ENCODE peak calls at places on chromosomes 5 and 9, in eight cellular contexts. One of them, this sample, is unnamed.

GRCh38 chr9:73869261-73869660 is 627.9 kb upstream of the RORB start:
- DNase-seq in naive thymus-derived CD4-positive, alpha-beta T cell: no peak
- DNase-seq in heart right ventricle: no peak
- DNase-seq in stomach: peak; percentile 27
- DNase-seq in K562: peak; percentile 8
- DNase-seq in CD8-positive, alpha-beta memory T cell: peak; percentile 14
- DNase-seq in colonic mucosa: no peak
- DNase-seq in upper lobe of right lung: no peak
- DNase-seq in this sample: peak; percentile 13

GRCh38 chr9:93378276-93378675 is 73.2 kb upstream of the FAM120A start:
- DNase-seq in stomach: no peak
- DNase-seq in naive thymus-derived CD4-positive, alpha-beta T cell: no peak
- DNase-seq in K562: no peak
- DNase-seq in colonic mucosa: no peak
- DNase-seq in CD8-positive, alpha-beta memory T cell: no peak
- DNase-seq in heart right ventricle: no peak
- DNase-seq in upper lobe of right lung: no peak
- DNase-seq in this sample: no peak

GRCh38 chr9:103364753-103365152 is 369.6 kb downstream of the CYLC2 start:
- DNase-seq in stomach: no peak
- DNase-seq in colonic mucosa: no peak
- DNase-seq in naive thymus-derived CD4-positive, alpha-beta T cell: no peak
- DNase-seq in heart right ventricle: no peak
- DNase-seq in upper lobe of right lung: no peak
- DNase-seq in K562: no peak
- DNase-seq in CD8-positive, alpha-beta memory T cell: no peak
- DNase-seq in this sample: no peak

GRCh38 chr5:66807743-66808142 is 211.6 kb downstream of the MAST4 start:
- DNase-seq in colonic mucosa: peak; percentile 28
- DNase-seq in naive thymus-derived CD4-positive, alpha-beta T cell: no peak
- DNase-seq in heart right ventricle: no peak
- DNase-seq in CD8-positive, alpha-beta memory T cell: no peak
- DNase-seq in stomach: no peak
- DNase-seq in upper lobe of right lung: no peak
- DNase-seq in K562: no peak
- DNase-seq in this sample: no peak

GRCh38 chr5:80206282-80206681 is 49.6 kb downstream of the SERINC5 start:
- DNase-seq in upper lobe of right lung: no peak
- DNase-seq in K562: no peak
- DNase-seq in naive thymus-derived CD4-positive, alpha-beta T cell: no peak
- DNase-seq in stomach: no peak
- DNase-seq in heart right ventricle: no peak
- DNase-seq in CD8-positive, alpha-beta memory T cell: no peak
- DNase-seq in colonic mucosa: no peak
- DNase-seq in this sample: no peak

GRCh38 chr5:181039961-181040915 is at the start of gene BTNL9:
- DNase-seq in upper lobe of right lung: no peak
- DNase-seq in colonic mucosa: no peak
- DNase-seq in CD8-positive, alpha-beta memory T cell: no peak
- DNase-seq in naive thymus-derived CD4-positive, alpha-beta T cell: no peak
- DNase-seq in stomach: no peak
- DNase-seq in K562: no peak
- DNase-seq in heart right ventricle: no peak
- DNase-seq in this sample: no peak

GRCh38 chr5:150055707-150056443 is 30.5 kb downstream of the CSF1R start:
- DNase-seq in colonic mucosa: no peak
- DNase-seq in CD8-positive, alpha-beta memory T cell: no peak
- DNase-seq in upper lobe of right lung: no peak
- DNase-seq in K562: no peak
- DNase-seq in heart right ventricle: no peak
- DNase-seq in stomach: no peak
- DNase-seq in naive thymus-derived CD4-positive, alpha-beta T cell: no peak
- DNase-seq in this sample: no peak

GRCh38 chr9:136328011-136328621 is 777 bp downstream of the GPSM1 start:
- DNase-seq in naive thymus-derived CD4-positive, alpha-beta T cell: peak; percentile 18
- DNase-seq in upper lobe of right lung: no peak
- DNase-seq in stomach: peak; percentile 69
- DNase-seq in K562: no peak
- DNase-seq in CD8-positive, alpha-beta memory T cell: no peak
- DNase-seq in heart right ventricle: no peak
- DNase-seq in colonic mucosa: no peak
- DNase-seq in this sample: no peak

GRCh38 chr5:157354825-157355224 is 88.9 kb downstream of the CYFIP2 start:
- DNase-seq in upper lobe of right lung: no peak
- DNase-seq in colonic mucosa: no peak
- DNase-seq in stomach: no peak
- DNase-seq in K562: peak; percentile 33
- DNase-seq in naive thymus-derived CD4-positive, alpha-beta T cell: no peak
- DNase-seq in CD8-positive, alpha-beta memory T cell: no peak
- DNase-seq in heart right ventricle: no peak
- DNase-seq in this sample: no peak

GRCh38 chr5:177402271-177403043 is 2.0 kb upstream of the PFN3 start:
- DNase-seq in CD8-positive, alpha-beta memory T cell: peak; percentile 45
- DNase-seq in K562: no peak
- DNase-seq in heart right ventricle: no peak
- DNase-seq in stomach: peak; percentile 82
- DNase-seq in upper lobe of right lung: peak; percentile 87
- DNase-seq in colonic mucosa: peak; percentile 91
- DNase-seq in naive thymus-derived CD4-positive, alpha-beta T cell: peak; percentile 74
- DNase-seq in this sample: peak; percentile 65

GRCh38 chr9:128428644-128429504 is 8.2 kb downstream of the CERCAM start:
- DNase-seq in colonic mucosa: no peak
- DNase-seq in CD8-positive, alpha-beta memory T cell: no peak
- DNase-seq in K562: peak; percentile 88
- DNase-seq in heart right ventricle: no peak
- DNase-seq in naive thymus-derived CD4-positive, alpha-beta T cell: no peak
- DNase-seq in stomach: no peak
- DNase-seq in upper lobe of right lung: no peak
- DNase-seq in this sample: no peak

GRCh38 chr9:116061546-116062205 is 91.9 kb upstream of the PAPPA start:
- DNase-seq in upper lobe of right lung: no peak
- DNase-seq in K562: no peak
- DNase-seq in naive thymus-derived CD4-positive, alpha-beta T cell: no peak
- DNase-seq in colonic mucosa: no peak
- DNase-seq in heart right ventricle: no peak
- DNase-seq in stomach: no peak
- DNase-seq in CD8-positive, alpha-beta memory T cell: no peak
- DNase-seq in this sample: no peak

GRCh38 chr9:120876842-120877240 is at the start of gene PHF19:
- DNase-seq in K562: peak; percentile 94
- DNase-seq in CD8-positive, alpha-beta memory T cell: no peak
- DNase-seq in colonic mucosa: no peak
- DNase-seq in stomach: no peak
- DNase-seq in naive thymus-derived CD4-positive, alpha-beta T cell: no peak
- DNase-seq in heart right ventricle: peak; percentile 33
- DNase-seq in upper lobe of right lung: peak; percentile 75
- DNase-seq in this sample: no peak

GRCh38 chr5:54214747-54215146 is 95.6 kb downstream of the ARL15 start:
- DNase-seq in colonic mucosa: no peak
- DNase-seq in upper lobe of right lung: no peak
- DNase-seq in K562: no peak
- DNase-seq in stomach: no peak
- DNase-seq in naive thymus-derived CD4-positive, alpha-beta T cell: no peak
- DNase-seq in heart right ventricle: no peak
- DNase-seq in CD8-positive, alpha-beta memory T cell: no peak
- DNase-seq in this sample: no peak

DNA sequence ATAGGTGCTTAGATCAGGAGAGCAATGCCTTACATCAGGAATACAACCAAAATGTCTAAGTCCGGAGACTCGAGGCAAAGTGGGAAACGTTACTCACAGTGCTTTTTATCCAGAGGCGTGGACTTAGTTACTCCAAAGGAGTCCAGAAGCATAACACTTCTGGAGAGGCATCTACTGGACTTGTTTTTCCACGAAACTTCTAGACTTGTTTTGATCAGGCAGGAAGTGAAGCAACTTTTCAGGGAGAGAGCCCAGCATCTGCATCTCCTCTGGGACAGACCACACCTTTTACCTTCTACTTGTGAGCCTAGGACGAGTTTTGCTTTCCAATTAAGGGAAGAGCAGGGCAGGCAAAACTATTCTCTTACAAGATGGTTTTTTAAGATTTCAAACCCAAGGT is 1.2 kb upstream of the TJP2 start:
- DNase-seq in stomach: no peak
- DNase-seq in naive thymus-derived CD4-positive, alpha-beta T cell: no peak
- DNase-seq in colonic mucosa: no peak
- DNase-seq in CD8-positive, alpha-beta memory T cell: no peak
- DNase-seq in upper lobe of right lung: no peak
- DNase-seq in K562: no peak
- DNase-seq in heart right ventricle: no peak
- DNase-seq in this sample: no peak
- H3K4me1 ChIP-seq in stomach: peaks cover 28% of the 10 kb centered on the region
- H3K4me1 ChIP-seq in naive thymus-derived CD4-positive, alpha-beta T cell: peaks cover 12% of the 10 kb centered on the region
- H3K4me1 ChIP-seq in colonic mucosa: no peaks in the 10 kb centered on the region
- H3K4me1 ChIP-seq in CD8-positive, alpha-beta memory T cell: peaks cover 22% of the 10 kb centered on the region
- H3K4me1 ChIP-seq in upper lobe of right lung: peaks cover 48% of the 10 kb centered on the region
- H3K4me1 ChIP-seq in K562: peaks cover 23% of the 10 kb centered on the region
- H3K4me1 ChIP-seq in heart right ventricle: peaks cover 34% of the 10 kb centered on the region
- H3K4me1 ChIP-seq in this sample: peaks cover 35% of the 10 kb centered on the region

GRCh38 chr5:53095222-53095621 is 14.3 kb downstream of the MOCS2 start:
- DNase-seq in naive thymus-derived CD4-positive, alpha-beta T cell: no peak
- DNase-seq in colonic mucosa: no peak
- DNase-seq in CD8-positive, alpha-beta memory T cell: no peak
- DNase-seq in K562: no peak
- DNase-seq in upper lobe of right lung: no peak
- DNase-seq in heart right ventricle: no peak
- DNase-seq in stomach: no peak
- DNase-seq in this sample: no peak
- H3K4me3 ChIP-seq in naive thymus-derived CD4-positive, alpha-beta T cell: no peak overlapping the region
- H3K4me3 ChIP-seq in colonic mucosa: no peak overlapping the region
- H3K4me3 ChIP-seq in CD8-positive, alpha-beta memory T cell: no peak overlapping the region
- H3K4me3 ChIP-seq in K562: no peak overlapping the region
- H3K4me3 ChIP-seq in upper lobe of right lung: no peak overlapping the region
- H3K4me3 ChIP-seq in heart right ventricle: no peak overlapping the region
- H3K4me3 ChIP-seq in stomach: no peak overlapping the region
- H3K4me3 ChIP-seq in this sample: no peak overlapping the region

DNA sequence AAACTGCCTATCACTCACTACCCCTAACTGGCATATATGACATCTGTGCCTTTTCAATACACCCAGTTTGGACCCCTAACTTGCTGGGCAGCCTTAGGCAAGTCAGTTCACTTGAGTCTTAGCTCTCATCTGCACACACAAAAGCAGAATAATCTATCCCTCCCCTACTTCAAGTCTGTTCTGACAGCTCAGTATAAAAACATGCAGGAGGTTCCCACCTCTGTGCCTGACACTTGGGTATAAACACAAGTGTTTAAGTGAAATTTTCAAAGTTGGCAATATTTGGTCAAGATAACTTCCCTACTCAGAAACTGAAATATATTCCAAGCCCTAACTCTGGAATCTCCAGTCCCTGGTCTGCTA is 12.6 kb downstream of the HNRNPH1 start:
- DNase-seq in heart right ventricle: no peak
- DNase-seq in upper lobe of right lung: no peak
- DNase-seq in K562: no peak
- DNase-seq in colonic mucosa: no peak
- DNase-seq in naive thymus-derived CD4-positive, alpha-beta T cell: no peak
- DNase-seq in CD8-positive, alpha-beta memory T cell: no peak
- DNase-seq in stomach: no peak
- DNase-seq in this sample: no peak
- H3K36me3 ChIP-seq in heart right ventricle: peaks cover 18% of the 10 kb centered on the region
- H3K36me3 ChIP-seq in upper lobe of right lung: peaks cover 89% of the 10 kb centered on the region
- H3K36me3 ChIP-seq in K562: peaks cover 88% of the 10 kb centered on the region
- H3K36me3 ChIP-seq in colonic mucosa: peaks cover 21% of the 10 kb centered on the region
- H3K36me3 ChIP-seq in naive thymus-derived CD4-positive, alpha-beta T cell: peaks cover 88% of the 10 kb centered on the region
- H3K36me3 ChIP-seq in CD8-positive, alpha-beta memory T cell: peaks cover 68% of the 10 kb centered on the region
- H3K36me3 ChIP-seq in stomach: peaks cover 60% of the 10 kb centered on the region
- H3K36me3 ChIP-seq in this sample: peaks cover 74% of the 10 kb centered on the region

GRCh38 chr5:172766287-172767104 is 4.5 kb downstream of the DUSP1 start:
- DNase-seq in colonic mucosa: no peak
- DNase-seq in naive thymus-derived CD4-positive, alpha-beta T cell: peak; percentile 29
- DNase-seq in upper lobe of right lung: peak; percentile 76
- DNase-seq in stomach: peak; percentile 87
- DNase-seq in K562: no peak
- DNase-seq in heart right ventricle: peak; percentile 87
- DNase-seq in CD8-positive, alpha-beta memory T cell: peak; percentile 63
- DNase-seq in this sample: peak; percentile 66
- H3K4me1 ChIP-seq in colonic mucosa: peaks cover 11% of the 10 kb centered on the region
- H3K4me1 ChIP-seq in naive thymus-derived CD4-positive, alpha-beta T cell: peaks cover 27% of the 10 kb centered on the region
- H3K4me1 ChIP-seq in upper lobe of right lung: peaks cover 17% of the 10 kb centered on the region
- H3K4me1 ChIP-seq in stomach: peaks cover 24% of the 10 kb centered on the region
- H3K4me1 ChIP-seq in K562: peaks cover 38% of the 10 kb centered on the region
- H3K4me1 ChIP-seq in heart right ventricle: peaks cover 16% of the 10 kb centered on the region
- H3K4me1 ChIP-seq in CD8-positive, alpha-beta memory T cell: peaks cover 43% of the 10 kb centered on the region
- H3K4me1 ChIP-seq in this sample: peaks cover 56% of the 10 kb centered on the region

GRCh38 chr5:77277764-77278163 is 67.3 kb downstream of the PDE8B start:
- DNase-seq in K562: no peak
- DNase-seq in naive thymus-derived CD4-positive, alpha-beta T cell: peak; percentile 4
- DNase-seq in stomach: no peak
- DNase-seq in upper lobe of right lung: no peak
- DNase-seq in CD8-positive, alpha-beta memory T cell: no peak
- DNase-seq in colonic mucosa: no peak
- DNase-seq in heart right ventricle: no peak
- DNase-seq in this sample: no peak
- H3K4me3 ChIP-seq in K562: no peak overlapping the region
- H3K4me3 ChIP-seq in naive thymus-derived CD4-positive, alpha-beta T cell: no peak overlapping the region
- H3K4me3 ChIP-seq in stomach: no peak overlapping the region
- H3K4me3 ChIP-seq in upper lobe of right lung: no peak overlapping the region
- H3K4me3 ChIP-seq in CD8-positive, alpha-beta memory T cell: no peak overlapping the region
- H3K4me3 ChIP-seq in colonic mucosa: no peak overlapping the region
- H3K4me3 ChIP-seq in heart right ventricle: no peak overlapping the region
- H3K4me3 ChIP-seq in this sample: no peak overlapping the region

DNA sequence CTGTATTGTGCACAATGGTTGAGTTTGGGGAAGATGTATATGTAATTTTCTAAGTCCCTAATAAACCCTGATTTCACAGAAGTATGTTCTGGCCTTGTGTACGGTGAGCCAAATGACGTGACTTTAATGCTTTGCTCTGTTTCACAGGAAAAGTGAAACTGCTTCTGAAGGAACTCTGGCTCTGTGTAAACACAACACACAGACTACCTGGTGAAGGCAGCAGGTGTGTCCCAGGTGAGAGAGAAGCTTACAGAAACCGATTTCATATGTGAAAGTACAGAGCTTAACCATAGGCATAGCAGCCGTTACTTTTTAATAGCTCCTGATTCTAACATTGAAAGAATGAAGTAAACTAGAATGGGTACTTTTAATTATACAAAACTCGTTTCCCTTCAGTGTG is 31.9 kb downstream of the ICE1 start:
- DNase-seq in colonic mucosa: no peak
- DNase-seq in upper lobe of right lung: no peak
- DNase-seq in stomach: no peak
- DNase-seq in CD8-positive, alpha-beta memory T cell: no peak
- DNase-seq in K562: no peak
- DNase-seq in naive thymus-derived CD4-positive, alpha-beta T cell: no peak
- DNase-seq in heart right ventricle: no peak
- DNase-seq in this sample: no peak
- H3K36me3 ChIP-seq in colonic mucosa: peaks cover 8% of the 10 kb centered on the region
- H3K36me3 ChIP-seq in upper lobe of right lung: peaks cover 95% of the 10 kb centered on the region
- H3K36me3 ChIP-seq in stomach: peaks cover 37% of the 10 kb centered on the region
- H3K36me3 ChIP-seq in CD8-positive, alpha-beta memory T cell: peaks cover 32% of the 10 kb centered on the region
- H3K36me3 ChIP-seq in K562: peaks cover 84% of the 10 kb centered on the region
- H3K36me3 ChIP-seq in naive thymus-derived CD4-positive, alpha-beta T cell: peaks cover 62% of the 10 kb centered on the region
- H3K36me3 ChIP-seq in heart right ventricle: no peaks in the 10 kb centered on the region
- H3K36me3 ChIP-seq in this sample: peaks cover 33% of the 10 kb centered on the region

DNA sequence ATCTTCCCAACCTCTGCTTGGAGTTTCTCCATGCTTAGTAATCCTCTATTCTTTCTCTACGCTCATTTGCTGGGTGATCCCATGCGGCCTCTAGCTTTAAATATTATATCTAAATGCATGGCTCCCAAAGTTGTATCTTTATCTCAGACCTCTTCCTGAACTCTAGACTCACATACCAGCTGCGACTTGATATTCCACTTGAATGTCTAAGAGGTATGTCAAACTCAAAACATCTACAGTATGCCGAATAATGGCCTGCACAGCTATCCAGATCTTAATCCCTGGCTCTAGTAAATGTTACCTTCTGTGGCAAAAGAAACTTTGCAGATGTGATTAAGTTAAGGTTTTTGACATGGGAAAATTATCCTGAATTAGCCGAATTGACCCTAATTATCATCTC is 179.2 kb downstream of the TTC39B start:
- DNase-seq in stomach: no peak
- DNase-seq in colonic mucosa: no peak
- DNase-seq in CD8-positive, alpha-beta memory T cell: no peak
- DNase-seq in K562: no peak
- DNase-seq in heart right ventricle: no peak
- DNase-seq in upper lobe of right lung: no peak
- DNase-seq in naive thymus-derived CD4-positive, alpha-beta T cell: no peak
- DNase-seq in this sample: no peak
- H3K4me1 ChIP-seq in stomach: no peaks in the 10 kb centered on the region
- H3K4me1 ChIP-seq in colonic mucosa: no peaks in the 10 kb centered on the region
- H3K4me1 ChIP-seq in CD8-positive, alpha-beta memory T cell: no peaks in the 10 kb centered on the region
- H3K4me1 ChIP-seq in K562: no peaks in the 10 kb centered on the region
- H3K4me1 ChIP-seq in heart right ventricle: no peaks in the 10 kb centered on the region
- H3K4me1 ChIP-seq in upper lobe of right lung: no peaks in the 10 kb centered on the region
- H3K4me1 ChIP-seq in naive thymus-derived CD4-positive, alpha-beta T cell: no peaks in the 10 kb centered on the region
- H3K4me1 ChIP-seq in this sample: no peaks in the 10 kb centered on the region